ENCODE peak calls at places on chromosomes 12 and 14, in ten cellular contexts. H is mesothelial cell of epicardium; A is uterus; X is IMR-90; I is CD4-positive, alpha-beta T cell; M is CD8-positive, alpha-beta T cell; C is OCI-LY7; N is fibroblast of mammary gland; V is left ventricle myocardium inferior; R is coronary artery. T is an unnamed sample.

GRCh38 chr12:31002999-31003398 is 70.7 kb upstream of the DDX11 start:
- DNase-seq in V (no peak), N (peak; percentile 46), M (no peak), I (no peak), H (no peak), X (peak; percentile 35), A (no peak), C (no peak), R (no peak), T (no peak)

GRCh38 chr12:93518725-93519124 is 51.4 kb downstream of the MRPL42 start:
- DNase-seq in R (no peak), M (no peak), X (peak; percentile 83), V (no peak), A (no peak), C (no peak), H (no peak), N (peak; percentile 81), I (no peak), T (no peak)

GRCh38 chr12:87152084-87152483 is 877.1 kb downstream of the C12orf50 start:
- DNase-seq in V (no peak), A (no peak), X (no peak), N (no peak), R (no peak), M (no peak), C (no peak), I (no peak), H (no peak), T (no peak)

GRCh38 chr14:89616425-89617141 is 199.6 kb upstream of the FOXN3 start:
- DNase-seq in H (no peak), C (peak; percentile 67), V (no peak), A (no peak), R (no peak), M (peak; percentile 24), N (peak; percentile 31), X (peak; percentile 39), I (no peak), T (peak; percentile 26)

GRCh38 chr12:94676011-94676709 is 25.8 kb upstream of the TMCC3 start:
- DNase-seq in R (no peak), X (no peak), V (peak; percentile 19), M (no peak), C (no peak), H (no peak), I (no peak), N (no peak), A (no peak), T (no peak)

GRCh38 chr12:17062296-17063061 is 456.5 kb upstream of the LMO3 start:
- DNase-seq in C (no peak), V (no peak), A (no peak), R (no peak), N (no peak), M (no peak), H (no peak), X (no peak), I (no peak), T (no peak)

GRCh38 chr12:80226576-80226975 is 127.2 kb downstream of the OTOGL start:
- DNase-seq in V (no peak), H (no peak), I (no peak), A (no peak), R (no peak), N (peak; percentile 62), X (peak; percentile 68), M (no peak), C (no peak), T (no peak)

GRCh38 chr12:78062781-78063180 is 232.1 kb downstream of the NAV3 start:
- DNase-seq in M (no peak), X (peak; percentile 83), A (peak; percentile 17), H (no peak), C (no peak), R (no peak), V (peak; percentile 18), N (peak; percentile 77), I (no peak), T (no peak)

GRCh38 chr14:52267501-52268190 is at the start of gene PTGDR:
- DNase-seq in M (no peak), R (no peak), H (no peak), A (peak; percentile 43), N (peak; percentile 52), C (no peak), V (peak; percentile 48), X (no peak), I (no peak), T (peak; percentile 31)

GRCh38 chr14:105899071-105899641 is 372.8 kb downstream of the TMEM121 start:
- DNase-seq in A (no peak), X (no peak), M (no peak), V (no peak), H (no peak), R (no peak), N (no peak), C (no peak), I (no peak), T (no peak)

GRCh38 chr12:33116284-33116683 is 219.7 kb upstream of the PKP2 start:
- DNase-seq in R (no peak), V (no peak), I (no peak), A (no peak), N (no peak), X (no peak), C (no peak), H (no peak), M (no peak), T (no peak)

GRCh38 chr12:41277019-41277770 is 89.1 kb downstream of the PDZRN4 start:
- DNase-seq in R (no peak), N (peak; percentile 52), M (no peak), V (no peak), C (peak; percentile 70), I (no peak), H (no peak), A (no peak), X (peak; percentile 52), T (peak; percentile 22)

GRCh38 chr12:3036901-3037600 is 40.1 kb upstream of the TSPAN9 start:
- DNase-seq in A (no peak), X (no peak), V (no peak), R (no peak), M (no peak), H (no peak), C (no peak), I (no peak), N (no peak), T (no peak)

GRCh38 chr14:75879031-75879430 is 102.8 kb downstream of the TGFB3 start:
- DNase-seq in I (no peak), H (no peak), V (no peak), R (no peak), C (no peak), X (peak; percentile 97), A (no peak), N (peak; percentile 96), M (no peak), T (no peak)

GRCh38 chr14:47536341-47536740 is 139.1 kb downstream of the MDGA2 start:
- DNase-seq in X (no peak), C (no peak), M (no peak), H (no peak), A (no peak), V (no peak), R (no peak), N (no peak), I (no peak), T (no peak)

GRCh38 chr14:104665663-104666522 is 23.5 kb upstream of the INF2 start:
- DNase-seq in A (no peak), V (peak; percentile 49), C (peak; percentile 64), R (no peak), H (no peak), M (no peak), I (peak; percentile 28), N (no peak), X (no peak), T (no peak)

GRCh38 chr12:43444940-43445564 is 107.0 kb downstream of the ADAMTS20 start:
- DNase-seq in A (no peak), V (no peak), C (peak; percentile 57), R (no peak), X (peak; percentile 59), N (peak; percentile 70), H (no peak), I (peak; percentile 13), M (peak; percentile 5), T (peak; percentile 73)

GRCh38 chr12:72432037-72432604 is 160.0 kb downstream of the TRHDE start:
- DNase-seq in I (no peak), X (no peak), H (no peak), V (no peak), A (no peak), N (no peak), C (no peak), M (no peak), R (no peak), T (no peak)

GRCh38 chr12:50564240-50564947 is 59.6 kb downstream of the DIP2B start:
- DNase-seq in X (no peak), N (peak; percentile 44), C (no peak), M (no peak), R (no peak), I (no peak), V (no peak), H (no peak), A (no peak), T (no peak)
- TF ChIP-seq CTCF in X (no peak), N (no peak), C (no peak), M (no peak), R (no peak), I (no peak), V (no peak), H (no peak), A (no peak), T (no peak)

GRCh38 chr14:68573126-68573525 is 219.7 kb downstream of the ZFP36L1 start:
- DNase-seq in R (no peak), C (no peak), N (no peak), I (no peak), H (no peak), A (no peak), M (no peak), X (no peak), V (no peak), T (no peak)
- TF ChIP-seq CTCF in R (no peak), C (no peak), N (no peak), I (no peak), H (no peak), A (no peak), M (no peak), X (no peak), V (no peak), T (no peak)

DNA sequence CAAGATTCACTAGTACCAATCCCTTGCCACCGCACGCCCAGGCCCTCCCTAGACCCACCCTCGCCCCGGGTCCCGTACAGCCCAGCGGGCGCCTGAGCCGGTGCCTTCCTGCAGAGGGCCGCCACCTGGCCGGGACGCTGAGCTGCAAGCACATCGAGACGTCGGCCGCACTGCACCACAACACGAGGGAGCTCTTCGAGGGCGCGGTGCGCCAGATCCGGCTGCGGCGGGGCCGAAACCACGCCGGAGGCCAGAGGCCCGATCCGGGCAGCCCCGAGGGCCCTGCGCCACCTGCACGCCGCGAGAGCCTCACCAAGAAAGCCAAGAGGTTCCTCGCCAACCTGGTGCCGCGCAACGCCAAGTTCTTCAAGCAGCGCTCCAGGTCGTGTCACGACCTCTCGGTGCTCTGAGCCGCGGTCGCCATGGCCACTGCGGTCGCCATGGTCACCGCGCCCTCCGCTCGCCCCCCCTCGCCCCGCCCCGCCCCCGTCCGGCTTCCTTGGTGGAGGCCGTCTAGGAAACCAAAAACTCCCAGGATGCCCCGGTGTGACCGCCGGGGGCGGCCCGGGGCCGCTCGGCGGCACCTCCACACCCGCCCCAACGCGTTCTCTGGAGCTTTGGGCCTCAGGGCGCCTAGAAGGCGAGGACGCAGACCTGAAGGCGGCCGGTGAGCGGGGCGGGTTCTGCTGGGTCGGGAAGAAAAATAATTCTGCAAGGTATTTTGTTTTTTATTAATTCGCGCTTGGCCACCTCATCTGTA is 3.7 kb downstream of the REM2 start:
- DNase-seq in I (peak; percentile 60), R (peak; percentile 89), M (peak; percentile 34), A (peak; percentile 80), X (peak; percentile 13), V (peak; percentile 71), C (peak; percentile 86), N (peak; percentile 47), H (peak; percentile 42), T (peak; percentile 63)
- TF ChIP-seq CTCF in I (peak; percentile 33), R (no peak), M (no peak), A (no peak), X (peak; percentile 10), V (peak; percentile 6), C (peak; percentile 65), N (no peak), H (no peak), T (no peak)

GRCh38 chr12:131911851-131912525 is 17.1 kb upstream of the PUS1 start:
- DNase-seq in I (no peak), R (no peak), N (peak; percentile 11), X (no peak), C (no peak), A (no peak), H (no peak), V (no peak), M (no peak), T (no peak)
- TF ChIP-seq CTCF in I (no peak), R (no peak), N (peak; percentile 2), X (peak; percentile 4), C (no peak), A (no peak), H (no peak), V (no peak), M (no peak), T (no peak)